ENCODE peak calls at places on chromosomes 11 and 22, in four cellular contexts. One of them, this sample, is unnamed.

GRCh38 chr22:37416806-37417205 is 10.5 kb downstream of the ELFN2 start:
- DNase-seq in esophagus muscularis mucosa: no peak
- DNase-seq in body of pancreas: peak; percentile 45
- DNase-seq in heart left ventricle: no peak
- DNase-seq in this sample: no peak

GRCh38 chr11:128389461-128389976 is 197.8 kb downstream of the ETS1 start:
- DNase-seq in heart left ventricle: no peak
- DNase-seq in esophagus muscularis mucosa: no peak
- DNase-seq in body of pancreas: no peak
- DNase-seq in this sample: no peak

GRCh38 chr11:119062779-119063178 is 4.8 kb upstream of the VPS11 start:
- DNase-seq in esophagus muscularis mucosa: no peak
- DNase-seq in body of pancreas: peak; percentile 73
- DNase-seq in heart left ventricle: no peak
- DNase-seq in this sample: no peak

GRCh38 chr22:30878516-30879365 is 89.8 kb downstream of the MORC2 start:
- DNase-seq in esophagus muscularis mucosa: no peak
- DNase-seq in heart left ventricle: peak; percentile 30
- DNase-seq in body of pancreas: no peak
- DNase-seq in this sample: no peak

GRCh38 chr22:31127181-31127772 is 4.5 kb downstream of the INPP5J start:
- DNase-seq in esophagus muscularis mucosa: no peak
- DNase-seq in heart left ventricle: no peak
- DNase-seq in body of pancreas: no peak
- DNase-seq in this sample: no peak

GRCh38 chr22:27212617-27213177 is 555.3 kb downstream of the MIAT start:
- DNase-seq in heart left ventricle: peak; percentile 76
- DNase-seq in esophagus muscularis mucosa: peak; percentile 94
- DNase-seq in body of pancreas: peak; percentile 80
- DNase-seq in this sample: peak; percentile 91

GRCh38 chr11:70399681-70400112 is 1.4 kb downstream of the CTTN start:
- DNase-seq in body of pancreas: peak; percentile 85
- DNase-seq in esophagus muscularis mucosa: peak; percentile 96
- DNase-seq in heart left ventricle: peak; percentile 80
- DNase-seq in this sample: peak; percentile 97

GRCh38 chr11:125082611-125083311 is 19.7 kb downstream of the SLC37A2 start:
- DNase-seq in body of pancreas: no peak
- DNase-seq in heart left ventricle: no peak
- DNase-seq in esophagus muscularis mucosa: no peak
- DNase-seq in this sample: peak; percentile 54

GRCh38 chr11:117605331-117605730 is 191.7 kb downstream of the DSCAML1 start:
- DNase-seq in esophagus muscularis mucosa: no peak
- DNase-seq in heart left ventricle: no peak
- DNase-seq in body of pancreas: no peak
- DNase-seq in this sample: no peak

GRCh38 chr22:46047226-46047625 is 70.3 kb upstream of the WNT7B start:
- DNase-seq in body of pancreas: peak; percentile 49
- DNase-seq in heart left ventricle: no peak
- DNase-seq in esophagus muscularis mucosa: no peak
- DNase-seq in this sample: peak; percentile 83

GRCh38 chr11:70650075-70650909 is 252.0 kb downstream of the CTTN start:
- DNase-seq in heart left ventricle: peak; percentile 47
- DNase-seq in esophagus muscularis mucosa: no peak
- DNase-seq in body of pancreas: peak; percentile 65
- DNase-seq in this sample: no peak

GRCh38 chr22:36692280-36692679 is 11.3 kb downstream of the CACNG2 start:
- DNase-seq in esophagus muscularis mucosa: no peak
- DNase-seq in body of pancreas: no peak
- DNase-seq in heart left ventricle: no peak
- DNase-seq in this sample: no peak

GRCh38 chr11:15627560-15627959 is 512.8 kb downstream of the INSC start:
- DNase-seq in body of pancreas: no peak
- DNase-seq in esophagus muscularis mucosa: no peak
- DNase-seq in heart left ventricle: no peak
- DNase-seq in this sample: no peak

GRCh38 chr22:27551402-27551801 is 250.2 kb downstream of the MN1 start:
- DNase-seq in body of pancreas: no peak
- DNase-seq in esophagus muscularis mucosa: no peak
- DNase-seq in heart left ventricle: no peak
- DNase-seq in this sample: no peak

GRCh38 chr11:26134481-26135355 is 197.2 kb upstream of the ANO3 start:
- DNase-seq in body of pancreas: no peak
- DNase-seq in esophagus muscularis mucosa: no peak
- DNase-seq in heart left ventricle: no peak
- DNase-seq in this sample: no peak

GRCh38 chr22:48750282-48750681 is 1077.4 kb downstream of the BRD1 start:
- DNase-seq in heart left ventricle: no peak
- DNase-seq in esophagus muscularis mucosa: peak; percentile 50
- DNase-seq in body of pancreas: no peak
- DNase-seq in this sample: peak; percentile 9

GRCh38 chr11:44618561-44619425 is 53.3 kb downstream of the CD82 start:
- DNase-seq in body of pancreas: no peak
- DNase-seq in heart left ventricle: peak; percentile 5
- DNase-seq in esophagus muscularis mucosa: no peak
- DNase-seq in this sample: peak; percentile 80

GRCh38 chr11:61020706-61021235 is 49.3 kb downstream of the CD6 start:
- DNase-seq in esophagus muscularis mucosa: no peak
- DNase-seq in body of pancreas: no peak
- DNase-seq in heart left ventricle: no peak
- DNase-seq in this sample: no peak

GRCh38 chr22:40238425-40239344 is 61.0 kb downstream of the TNRC6B start:
- DNase-seq in esophagus muscularis mucosa: no peak
- DNase-seq in heart left ventricle: no peak
- DNase-seq in body of pancreas: no peak
- DNase-seq in this sample: no peak

GRCh38 chr11:64401775-64402174 is 42.8 kb downstream of the RPS6KA4 start:
- DNase-seq in body of pancreas: no peak
- DNase-seq in heart left ventricle: no peak
- DNase-seq in esophagus muscularis mucosa: no peak
- DNase-seq in this sample: no peak

GRCh38 chr22:27580311-27580897 is 221.2 kb downstream of the MN1 start:
- DNase-seq in esophagus muscularis mucosa: no peak
- DNase-seq in heart left ventricle: no peak
- DNase-seq in body of pancreas: no peak
- DNase-seq in this sample: no peak

GRCh38 chr22:28034145-28034759 is 115.2 kb upstream of the PITPNB start:
- DNase-seq in body of pancreas: no peak
- DNase-seq in esophagus muscularis mucosa: no peak
- DNase-seq in heart left ventricle: no peak
- DNase-seq in this sample: no peak

GRCh38 chr11:119594639-119595249 is 134.3 kb downstream of the NECTIN1 start:
- DNase-seq in esophagus muscularis mucosa: no peak
- DNase-seq in heart left ventricle: no peak
- DNase-seq in body of pancreas: no peak
- DNase-seq in this sample: no peak

GRCh38 chr11:107337917-107338316 is 119.7 kb downstream of the CWF19L2 start:
- DNase-seq in esophagus muscularis mucosa: no peak
- DNase-seq in body of pancreas: no peak
- DNase-seq in heart left ventricle: no peak
- DNase-seq in this sample: no peak

GRCh38 chr11:126186031-126186698 is 25.3 kb downstream of the RPUSD4 start:
- DNase-seq in body of pancreas: no peak
- DNase-seq in heart left ventricle: peak; percentile 43
- DNase-seq in esophagus muscularis mucosa: no peak
- DNase-seq in this sample: no peak

DNA sequence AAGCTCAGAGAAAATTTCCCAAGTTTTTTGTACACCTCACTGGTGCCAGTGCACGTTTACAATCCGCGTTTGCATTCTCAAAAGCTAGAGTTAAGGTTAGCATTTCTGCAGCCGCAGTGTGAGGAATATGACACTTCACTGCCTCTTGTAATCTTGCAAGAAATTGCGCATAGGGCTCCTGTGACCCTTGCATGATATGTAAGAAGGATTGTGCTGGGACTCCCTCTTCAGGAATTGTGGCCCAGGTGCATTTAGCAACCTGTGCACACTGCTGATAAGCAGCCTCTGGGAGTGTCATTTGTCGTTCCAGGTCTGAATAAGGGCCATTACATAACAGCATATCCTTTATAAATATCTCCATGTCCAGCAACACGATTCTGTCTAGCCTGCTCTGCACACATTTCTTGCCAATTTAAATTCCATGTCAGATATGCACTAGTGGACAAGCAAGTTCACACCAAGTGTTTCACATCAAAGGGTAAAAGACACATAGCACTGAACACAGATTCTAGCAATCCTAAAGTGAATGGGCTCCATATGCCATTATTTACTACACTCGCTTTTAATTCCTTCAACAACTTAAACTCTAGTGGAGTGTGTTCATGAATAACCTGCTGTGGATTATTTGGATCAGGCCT is 69.2 kb upstream of the INCENP start:
- DNase-seq in esophagus muscularis mucosa: no peak
- DNase-seq in heart left ventricle: no peak
- DNase-seq in body of pancreas: peak; percentile 64
- DNase-seq in this sample: no peak
- TF ChIP-seq CTCF in esophagus muscularis mucosa: peak; percentile 51
- TF ChIP-seq CTCF in heart left ventricle: peak; percentile 30
- TF ChIP-seq CTCF in body of pancreas: peak; percentile 41
- TF ChIP-seq CTCF in this sample: no peak

GRCh38 chr22:32971252-32971651 is 86.9 kb downstream of the SYN3 start:
- DNase-seq in body of pancreas: no peak
- DNase-seq in esophagus muscularis mucosa: no peak
- DNase-seq in heart left ventricle: no peak
- DNase-seq in this sample: no peak
- TF ChIP-seq POLR2A in body of pancreas: no peak
- TF ChIP-seq POLR2A in esophagus muscularis mucosa: no peak
- TF ChIP-seq POLR2A in heart left ventricle: no peak
- TF ChIP-seq POLR2A in this sample: no peak

DNA sequence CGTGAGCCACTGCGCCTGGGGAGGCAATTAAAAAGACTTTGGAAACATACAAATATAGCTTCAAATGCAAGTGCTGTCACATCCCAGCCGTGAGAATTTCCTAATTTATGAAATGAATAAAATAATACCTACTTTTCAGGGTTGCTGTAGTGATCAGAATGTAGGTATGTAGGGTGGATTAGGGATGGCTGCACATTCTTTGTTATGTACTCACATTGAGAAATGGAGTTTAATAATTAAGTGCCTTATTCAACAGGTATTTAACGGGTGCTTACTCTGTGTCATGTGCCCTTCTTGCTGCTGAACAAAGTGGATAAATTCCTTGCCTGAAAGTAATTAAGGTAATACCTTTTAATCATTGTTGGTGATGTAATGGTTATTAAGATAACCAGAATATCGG is 37.0 kb downstream of the MMP7 start:
- DNase-seq in heart left ventricle: no peak
- DNase-seq in body of pancreas: no peak
- DNase-seq in esophagus muscularis mucosa: no peak
- DNase-seq in this sample: no peak
- TF ChIP-seq CTCF in heart left ventricle: no peak
- TF ChIP-seq CTCF in body of pancreas: no peak
- TF ChIP-seq CTCF in esophagus muscularis mucosa: no peak
- TF ChIP-seq CTCF in this sample: no peak

GRCh38 chr11:45859661-45860140 is 12.4 kb downstream of the CRY2 start:
- DNase-seq in heart left ventricle: peak; percentile 94
- DNase-seq in esophagus muscularis mucosa: peak; percentile 96
- DNase-seq in body of pancreas: peak; percentile 95
- DNase-seq in this sample: peak; percentile 90
- TF ChIP-seq POLR2A in heart left ventricle: peak; percentile 53
- TF ChIP-seq POLR2A in esophagus muscularis mucosa: no peak
- TF ChIP-seq POLR2A in body of pancreas: no peak
- TF ChIP-seq POLR2A in this sample: no peak

DNA sequence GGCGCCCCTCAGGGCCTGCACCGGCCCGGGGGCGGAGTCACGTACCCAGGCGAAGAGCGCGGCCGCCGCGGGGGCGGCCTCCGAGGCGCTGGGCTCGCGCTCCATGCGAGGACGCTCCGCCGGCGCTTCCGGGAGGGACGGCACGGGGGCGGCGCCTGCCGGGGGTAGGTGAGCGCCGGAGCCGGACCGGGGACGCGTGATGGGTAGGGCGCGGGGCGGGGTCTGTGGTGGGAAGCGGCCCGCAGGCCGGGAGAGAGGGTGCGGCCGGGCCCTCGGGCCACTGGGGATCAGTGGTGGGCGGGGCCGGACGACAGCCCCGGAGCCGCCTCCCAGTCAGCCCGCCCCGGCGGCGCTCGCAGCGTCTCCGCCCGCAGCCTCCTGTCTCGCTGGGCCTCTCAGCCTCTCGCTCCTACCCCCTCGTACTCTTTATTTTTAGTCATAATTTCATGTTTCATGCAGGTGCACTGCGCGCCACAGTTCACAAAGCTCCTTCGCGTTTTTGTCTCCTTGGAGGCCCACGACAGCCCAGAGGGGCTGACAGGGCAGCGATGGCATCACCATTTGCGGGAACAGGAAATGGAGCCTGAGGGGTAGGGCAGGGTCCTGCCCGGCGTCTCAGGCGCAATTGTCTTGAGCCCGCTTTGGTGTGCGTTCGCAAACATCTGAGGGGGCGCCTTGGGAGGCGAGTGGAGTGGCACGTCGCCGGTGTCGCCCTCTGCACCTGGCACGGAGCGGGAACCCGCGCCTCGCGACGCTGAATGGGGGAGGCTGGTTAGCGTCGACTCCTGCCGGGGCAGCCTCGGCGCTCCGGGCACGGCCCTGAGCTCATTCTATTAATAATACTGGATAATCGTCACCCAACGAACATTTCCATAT is at the start of gene SERGEF:
- DNase-seq in esophagus muscularis mucosa: peak; percentile 96
- DNase-seq in heart left ventricle: peak; percentile 90
- DNase-seq in body of pancreas: peak; percentile 98
- DNase-seq in this sample: peak; percentile 98
- TF ChIP-seq CTCF in esophagus muscularis mucosa: peak; percentile 38
- TF ChIP-seq CTCF in heart left ventricle: peak; percentile 15
- TF ChIP-seq CTCF in body of pancreas: no peak
- TF ChIP-seq CTCF in this sample: no peak

DNA sequence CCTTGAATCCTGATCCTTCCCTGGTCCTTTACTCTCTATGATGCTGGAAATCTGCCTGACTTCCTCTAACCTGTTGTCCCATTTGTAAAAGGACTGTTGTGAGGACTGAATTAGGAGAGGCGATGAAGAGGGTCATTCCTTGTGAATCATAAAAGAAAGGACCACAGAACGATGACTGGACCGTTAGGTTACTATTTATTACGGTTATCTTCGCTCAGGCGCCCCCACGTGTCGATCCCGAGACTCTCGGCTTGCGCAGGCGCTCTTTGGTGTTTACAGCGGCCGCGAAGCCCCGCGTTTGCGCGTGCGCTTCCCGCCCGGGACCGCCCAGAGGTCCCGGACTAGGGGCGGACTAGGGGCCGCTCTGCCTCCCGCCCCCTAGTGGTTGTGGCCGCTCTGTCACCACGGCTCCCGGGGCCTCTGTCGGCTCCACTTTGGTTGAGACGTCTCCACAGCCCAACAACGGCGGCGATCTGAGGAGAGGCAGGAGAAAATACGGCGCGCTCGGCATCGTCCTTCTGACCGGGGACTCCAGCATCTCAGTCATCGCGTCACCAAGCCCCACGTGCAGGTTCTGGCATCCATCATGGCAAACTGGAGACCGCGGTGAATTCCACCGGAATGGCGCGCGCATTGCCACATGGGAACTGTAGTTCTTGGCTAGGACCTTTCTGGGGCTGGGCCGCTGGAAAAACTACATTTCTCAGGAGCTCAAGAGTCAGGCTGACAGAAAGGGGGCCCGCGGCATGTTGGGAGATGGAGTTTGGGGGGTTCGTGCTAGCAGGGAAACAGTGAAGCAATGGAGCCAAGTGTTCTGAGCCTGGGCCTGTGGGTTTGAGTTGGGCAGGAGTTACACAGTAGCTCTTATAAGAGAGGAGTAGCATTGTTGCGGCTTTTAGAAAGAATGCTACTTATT is at the start of gene STARD10:
- DNase-seq in body of pancreas: peak; percentile 98
- DNase-seq in heart left ventricle: peak; percentile 96
- DNase-seq in esophagus muscularis mucosa: peak; percentile 99
- DNase-seq in this sample: peak; percentile 99
- TF ChIP-seq POLR2A in body of pancreas: no peak
- TF ChIP-seq POLR2A in heart left ventricle: peak; percentile 52
- TF ChIP-seq POLR2A in esophagus muscularis mucosa: no peak
- TF ChIP-seq POLR2A in this sample: no peak